ENCODE peak calls at places on chromosomes 13 and 19, in four cellular contexts. One of them, this sample, is unnamed.

GRCh38 chr13:66367356-66367755 is 862.8 kb downstream of the PCDH9 start:
- DNase-seq in AG04450: peak
- DNase-seq in naive thymus-derived CD8-positive, alpha-beta T cell: no peak
- DNase-seq in cerebellum: no peak
- DNase-seq in this sample: no peak

GRCh38 chr19:9808855-9809646 is 9.8 kb downstream of the FBXL12 start:
- DNase-seq in AG04450: no peak
- DNase-seq in naive thymus-derived CD8-positive, alpha-beta T cell: peak
- DNase-seq in cerebellum: no peak
- DNase-seq in this sample: no peak

GRCh38 chr13:107807306-107808073 is 407.8 kb downstream of the LIG4 start:
- DNase-seq in AG04450: no peak
- DNase-seq in naive thymus-derived CD8-positive, alpha-beta T cell: no peak
- DNase-seq in cerebellum: no peak
- DNase-seq in this sample: no peak

GRCh38 chr19:2355168-2356035 is 4.7 kb upstream of the TMPRSS9 start:
- DNase-seq in AG04450: no peak
- DNase-seq in naive thymus-derived CD8-positive, alpha-beta T cell: no peak
- DNase-seq in cerebellum: peak
- DNase-seq in this sample: no peak

GRCh38 chr19:4428326-4428975 is 26.0 kb downstream of the CHAF1A start:
- DNase-seq in AG04450: no peak
- DNase-seq in naive thymus-derived CD8-positive, alpha-beta T cell: no peak
- DNase-seq in cerebellum: no peak
- DNase-seq in this sample: no peak

GRCh38 chr13:99505814-99506269 is 4.6 kb downstream of the TM9SF2 start:
- DNase-seq in AG04450: no peak
- DNase-seq in naive thymus-derived CD8-positive, alpha-beta T cell: peak
- DNase-seq in cerebellum: no peak
- DNase-seq in this sample: no peak

GRCh38 chr13:24207841-24208240 is 47.3 kb downstream of the SPATA13 start:
- DNase-seq in AG04450: no peak
- DNase-seq in naive thymus-derived CD8-positive, alpha-beta T cell: no peak
- DNase-seq in cerebellum: no peak
- DNase-seq in this sample: no peak

GRCh38 chr13:113448885-113449692 is 4.2 kb downstream of the ADPRHL1 start:
- DNase-seq in AG04450: no peak
- DNase-seq in naive thymus-derived CD8-positive, alpha-beta T cell: peak
- DNase-seq in cerebellum: peak
- DNase-seq in this sample: no peak

GRCh38 chr19:47142779-47143178 is 12.1 kb downstream of the SAE1 start:
- DNase-seq in AG04450: no peak
- DNase-seq in naive thymus-derived CD8-positive, alpha-beta T cell: no peak
- DNase-seq in cerebellum: no peak
- DNase-seq in this sample: no peak

GRCh38 chr19:2239771-2240770 is 3.4 kb downstream of the SF3A2 start:
- DNase-seq in AG04450: no peak
- DNase-seq in naive thymus-derived CD8-positive, alpha-beta T cell: peak
- DNase-seq in cerebellum: no peak
- DNase-seq in this sample: no peak

GRCh38 chr19:5103061-5103701 is 134.3 kb downstream of the KDM4B start:
- DNase-seq in AG04450: no peak
- DNase-seq in naive thymus-derived CD8-positive, alpha-beta T cell: no peak
- DNase-seq in cerebellum: peak
- DNase-seq in this sample: no peak

GRCh38 chr19:35495107-35496064 is 5.1 kb upstream of the KRTDAP start:
- DNase-seq in AG04450: peak
- DNase-seq in naive thymus-derived CD8-positive, alpha-beta T cell: peak
- DNase-seq in cerebellum: peak
- DNase-seq in this sample: peak

GRCh38 chr13:25922373-25922772 is 129.4 kb downstream of the SHISA2 start:
- DNase-seq in AG04450: no peak
- DNase-seq in naive thymus-derived CD8-positive, alpha-beta T cell: no peak
- DNase-seq in cerebellum: no peak
- DNase-seq in this sample: no peak

GRCh38 chr19:43784981-43785808 is 4.4 kb upstream of the KCNN4 start:
- DNase-seq in AG04450: peak
- DNase-seq in naive thymus-derived CD8-positive, alpha-beta T cell: peak
- DNase-seq in cerebellum: peak
- DNase-seq in this sample: peak

GRCh38 chr19:49684251-49684982 is 5.0 kb upstream of the ADM5 start:
- DNase-seq in AG04450: no peak
- DNase-seq in naive thymus-derived CD8-positive, alpha-beta T cell: no peak
- DNase-seq in cerebellum: no peak
- DNase-seq in this sample: no peak

GRCh38 chr13:24905242-24905641 is 141.3 kb downstream of the RNF17 start:
- DNase-seq in AG04450: no peak
- DNase-seq in naive thymus-derived CD8-positive, alpha-beta T cell: no peak
- DNase-seq in cerebellum: no peak
- DNase-seq in this sample: no peak

GRCh38 chr19:44850641-44851109 is 4.6 kb downstream of the NECTIN2 start:
- DNase-seq in AG04450: no peak
- DNase-seq in naive thymus-derived CD8-positive, alpha-beta T cell: no peak
- DNase-seq in cerebellum: no peak
- DNase-seq in this sample: no peak

GRCh38 chr13:49443327-49443688 is 556 bp downstream of the CAB39L start:
- DNase-seq in AG04450: no peak
- DNase-seq in naive thymus-derived CD8-positive, alpha-beta T cell: no peak
- DNase-seq in cerebellum: peak
- DNase-seq in this sample: no peak

GRCh38 chr19:2309734-2310362 is 1.9 kb upstream of the LINGO3 start:
- DNase-seq in AG04450: no peak
- DNase-seq in naive thymus-derived CD8-positive, alpha-beta T cell: no peak
- DNase-seq in cerebellum: peak
- DNase-seq in this sample: no peak

GRCh38 chr13:42876810-42877550 is 95.6 kb downstream of the FAM216B start:
- DNase-seq in AG04450: no peak
- DNase-seq in naive thymus-derived CD8-positive, alpha-beta T cell: no peak
- DNase-seq in cerebellum: no peak
- DNase-seq in this sample: no peak

GRCh38 chr19:38384209-38385027 is 3.4 kb downstream of the GGN start:
- DNase-seq in AG04450: no peak
- DNase-seq in naive thymus-derived CD8-positive, alpha-beta T cell: no peak
- DNase-seq in cerebellum: no peak
- DNase-seq in this sample: no peak

GRCh38 chr13:73266640-73267180 is 207.9 kb downstream of the KLF5 start:
- DNase-seq in AG04450: no peak
- DNase-seq in naive thymus-derived CD8-positive, alpha-beta T cell: no peak
- DNase-seq in cerebellum: no peak
- DNase-seq in this sample: no peak

GRCh38 chr19:34480971-34481821 is at the start of gene WTIP:
- DNase-seq in AG04450: peak
- DNase-seq in naive thymus-derived CD8-positive, alpha-beta T cell: no peak
- DNase-seq in cerebellum: peak
- DNase-seq in this sample: no peak

GRCh38 chr13:95530178-95530577 is 22.3 kb upstream of the CLDN10 start:
- DNase-seq in AG04450: no peak
- DNase-seq in naive thymus-derived CD8-positive, alpha-beta T cell: no peak
- DNase-seq in cerebellum: no peak
- DNase-seq in this sample: no peak

GRCh38 chr13:47110141-47110540 is 213.3 kb upstream of the HTR2A start:
- DNase-seq in AG04450: no peak
- DNase-seq in naive thymus-derived CD8-positive, alpha-beta T cell: no peak
- DNase-seq in cerebellum: no peak
- DNase-seq in this sample: no peak

GRCh38 chr13:112756967-112757758 is 67.3 kb downstream of the ATP11A start:
- DNase-seq in AG04450: no peak
- DNase-seq in naive thymus-derived CD8-positive, alpha-beta T cell: no peak
- DNase-seq in cerebellum: no peak
- DNase-seq in this sample: no peak

GRCh38 chr19:10896851-10897526 is 25.6 kb downstream of the CARM1 start:
- DNase-seq in AG04450: peak
- DNase-seq in naive thymus-derived CD8-positive, alpha-beta T cell: no peak
- DNase-seq in cerebellum: peak
- DNase-seq in this sample: no peak

GRCh38 chr19:29596885-29597525 is 9.1 kb upstream of the POP4 start:
- DNase-seq in AG04450: peak
- DNase-seq in naive thymus-derived CD8-positive, alpha-beta T cell: no peak
- DNase-seq in cerebellum: peak
- DNase-seq in this sample: no peak

GRCh38 chr13:20197361-20197834 is 4.7 kb upstream of the GJB2 start:
- DNase-seq in AG04450: no peak
- DNase-seq in naive thymus-derived CD8-positive, alpha-beta T cell: peak
- DNase-seq in cerebellum: peak
- DNase-seq in this sample: no peak

GRCh38 chr13:80084086-80084676 is 256.7 kb downstream of the SPRY2 start:
- DNase-seq in AG04450: peak
- DNase-seq in naive thymus-derived CD8-positive, alpha-beta T cell: no peak
- DNase-seq in cerebellum: peak
- DNase-seq in this sample: no peak

GRCh38 chr19:41801682-41802317 is 5.4 kb downstream of the CEACAM3 start:
- DNase-seq in AG04450: no peak
- DNase-seq in naive thymus-derived CD8-positive, alpha-beta T cell: no peak
- DNase-seq in cerebellum: no peak
- DNase-seq in this sample: peak

GRCh38 chr13:23273498-23273897 is 92.7 kb downstream of the SGCG start:
- DNase-seq in AG04450: no peak
- DNase-seq in naive thymus-derived CD8-positive, alpha-beta T cell: no peak
- DNase-seq in cerebellum: no peak
- DNase-seq in this sample: no peak

GRCh38 chr19:45528744-45529453 is 21.6 kb downstream of the VASP start:
- DNase-seq in AG04450: no peak
- DNase-seq in naive thymus-derived CD8-positive, alpha-beta T cell: peak
- DNase-seq in cerebellum: peak
- DNase-seq in this sample: no peak

GRCh38 chr13:103031332-103031873 is 34.8 kb downstream of the SLC10A2 start:
- DNase-seq in AG04450: no peak
- DNase-seq in naive thymus-derived CD8-positive, alpha-beta T cell: no peak
- DNase-seq in cerebellum: no peak
- DNase-seq in this sample: no peak

GRCh38 chr19:16447015-16447384 is 24.8 kb downstream of the EPS15L1 start:
- DNase-seq in AG04450: peak
- DNase-seq in naive thymus-derived CD8-positive, alpha-beta T cell: no peak
- DNase-seq in cerebellum: no peak
- DNase-seq in this sample: peak

GRCh38 chr13:111664696-111665095 is 344.3 kb downstream of the TEX29 start:
- DNase-seq in AG04450: no peak
- DNase-seq in naive thymus-derived CD8-positive, alpha-beta T cell: no peak
- DNase-seq in cerebellum: no peak
- DNase-seq in this sample: no peak

GRCh38 chr19:54521022-54521859 is 18.6 kb downstream of the LAIR2 start:
- DNase-seq in AG04450: no peak
- DNase-seq in naive thymus-derived CD8-positive, alpha-beta T cell: no peak
- DNase-seq in cerebellum: no peak
- DNase-seq in this sample: no peak

GRCh38 chr19:47433121-47433520 is 13.8 kb upstream of the MEIS3 start:
- DNase-seq in AG04450: no peak
- DNase-seq in naive thymus-derived CD8-positive, alpha-beta T cell: no peak
- DNase-seq in cerebellum: no peak
- DNase-seq in this sample: no peak

GRCh38 chr13:33251131-33251629 is 34.4 kb downstream of the STARD13 start:
- DNase-seq in AG04450: peak
- DNase-seq in naive thymus-derived CD8-positive, alpha-beta T cell: no peak
- DNase-seq in cerebellum: no peak
- DNase-seq in this sample: no peak

GRCh38 chr19:33446156-33446917 is 72.8 kb downstream of the CEBPG start:
- DNase-seq in AG04450: no peak
- DNase-seq in naive thymus-derived CD8-positive, alpha-beta T cell: no peak
- DNase-seq in cerebellum: no peak
- DNase-seq in this sample: no peak